ENCODE peak calls at places on chromosomes 7 and 10, in four cellular contexts. Z is heart right ventricle, K is upper lobe of left lung, F is astrocyte. G is an unnamed sample.

GRCh38 chr7:50552921-50553320 is 12.3 kb downstream of the DDC start:
- DNase-seq in Z (peak; percentile 17), K (no peak), F (peak; percentile 37), G (no peak)

GRCh38 chr7:155375337-155376277 is 77.9 kb downstream of the INSIG1 start:
- DNase-seq in Z (no peak), K (no peak), F (peak; percentile 3), G (no peak)

GRCh38 chr7:71466448-71467145 is 334.7 kb downstream of the GALNT17 start:
- DNase-seq in Z (no peak), K (no peak), F (no peak), G (no peak)

GRCh38 chr7:42181566-42181965 is 55.4 kb downstream of the GLI3 start:
- DNase-seq in Z (no peak), K (no peak), F (peak; percentile 42), G (no peak)

GRCh38 chr10:48474764-48475365 is 130.0 kb downstream of the ARHGAP22 start:
- DNase-seq in Z (no peak), K (no peak), F (no peak), G (peak; percentile 30)

GRCh38 chr7:44398506-44398905 is 73.1 kb upstream of the CAMK2B start:
- DNase-seq in Z (peak; percentile 39), K (no peak), F (no peak), G (peak; percentile 63)

GRCh38 chr10:67076175-67076574 is 150.3 kb downstream of the LRRTM3 start:
- DNase-seq in Z (no peak), K (no peak), F (no peak), G (no peak)

GRCh38 chr7:140696024-140696678 is 357 bp upstream of the NDUFB2 start:
- DNase-seq in Z (peak; percentile 96), K (peak; percentile 96), F (peak; percentile 79), G (peak; percentile 96)

GRCh38 chr10:44278669-44279337 is 106.1 kb downstream of the CXCL12 start:
- DNase-seq in Z (no peak), K (no peak), F (peak; percentile 77), G (no peak)

GRCh38 chr7:37943905-37944736 is 23.7 kb downstream of the EPDR1 start:
- DNase-seq in Z (no peak), K (no peak), F (peak; percentile 21), G (no peak)

GRCh38 chr7:27367179-27367929 is 124.8 kb downstream of the EVX1 start:
- DNase-seq in Z (no peak), K (no peak), F (no peak), G (no peak)

GRCh38 chr7:105306160-105306784 is 82.4 kb downstream of the SRPK2 start:
- DNase-seq in Z (no peak), K (no peak), F (no peak), G (no peak)

GRCh38 chr10:43403911-43404674 is 4.9 kb downstream of the HNRNPF start:
- DNase-seq in Z (no peak), K (peak; percentile 40), F (no peak), G (no peak)

GRCh38 chr10:72173635-72174296 is 42.0 kb upstream of the ANAPC16 start:
- DNase-seq in Z (no peak), K (no peak), F (peak; percentile 4), G (no peak)

GRCh38 chr10:4034907-4035581 is 250.0 kb upstream of the KLF6 start:
- DNase-seq in Z (no peak), K (peak; percentile 56), F (no peak), G (no peak)

GRCh38 chr7:22185559-22185958 is 171.4 kb downstream of the RAPGEF5 start:
- DNase-seq in Z (no peak), K (no peak), F (no peak), G (no peak)

GRCh38 chr10:107616463-107617131 is 452.1 kb upstream of the SORCS1 start:
- DNase-seq in Z (no peak), K (no peak), F (no peak), G (no peak)

GRCh38 chr10:20040012-20040411 is 223.8 kb downstream of the PLXDC2 start:
- DNase-seq in Z (no peak), K (peak; percentile 42), F (no peak), G (peak; percentile 64)

GRCh38 chr7:103148131-103148993 is 537 bp downstream of the NAPEPLD start:
- DNase-seq in Z (no peak), K (no peak), F (no peak), G (no peak)

GRCh38 chr10:71748671-71749191 is 24.6 kb downstream of the VSIR start:
- DNase-seq in Z (peak; percentile 81), K (peak; percentile 85), F (no peak), G (peak; percentile 82)

GRCh38 chr7:30493231-30493630 is 11.4 kb downstream of the GGCT start:
- DNase-seq in Z (no peak), K (no peak), F (no peak), G (no peak)

GRCh38 chr7:152355474-152356057 is 80.2 kb downstream of the KMT2C start:
- DNase-seq in Z (no peak), K (no peak), F (no peak), G (no peak)

GRCh38 chr10:131946880-131947279 is 34.8 kb downstream of the BNIP3 start:
- DNase-seq in Z (no peak), K (no peak), F (peak; percentile 20), G (no peak)

GRCh38 chr10:127845756-127846155 is 47.0 kb downstream of the CLRN3 start:
- DNase-seq in Z (no peak), K (no peak), F (no peak), G (peak; percentile 53)

GRCh38 chr10:13193637-13194036 is 32.3 kb downstream of the MCM10 start:
- DNase-seq in Z (no peak), K (no peak), F (no peak), G (no peak)

GRCh38 chr7:77995717-77996116 is 197.1 kb downstream of the PHTF2 start:
- DNase-seq in Z (no peak), K (no peak), F (no peak), G (no peak)

GRCh38 chr7:141339603-141340002 is 211.6 kb upstream of the AGK start:
- DNase-seq in Z (no peak), K (no peak), F (no peak), G (no peak)

GRCh38 chr10:33198610-33199009 is 135.9 kb downstream of the NRP1 start:
- DNase-seq in Z (no peak), K (no peak), F (no peak), G (no peak)

GRCh38 chr10:33195608-33196376 is 138.7 kb downstream of the NRP1 start:
- DNase-seq in Z (no peak), K (no peak), F (peak; percentile 77), G (no peak)

GRCh38 chr10:33193867-33194521 is 140.5 kb downstream of the NRP1 start:
- DNase-seq in Z (no peak), K (peak; percentile 35), F (peak; percentile 53), G (peak; percentile 78)

GRCh38 chr10:33196710-33197406 is 137.6 kb downstream of the NRP1 start:
- DNase-seq in Z (peak; percentile 50), K (no peak), F (no peak), G (no peak)

GRCh38 chr10:33196377-33196706 is 138.1 kb downstream of the NRP1 start:
- DNase-seq in Z (no peak), K (no peak), F (no peak), G (no peak)
- H3K27ac ChIP-seq in Z (peak overlapping the region; percentile 57), K (peak overlapping the region; percentile 72), F (no peak overlapping the region), G (peak overlapping the region; percentile 61)

GRCh38 chr7:93171606-93172226 is 23.5 kb upstream of the SAMD9L start:
- DNase-seq in Z (no peak), K (no peak), F (no peak), G (no peak)

GRCh38 chr7:93176961-93177580 is 28.9 kb upstream of the SAMD9L start:
- DNase-seq in Z (no peak), K (no peak), F (no peak), G (no peak)

GRCh38 chr7:93172683-93173082 is 24.5 kb upstream of the SAMD9L start:
- DNase-seq in Z (no peak), K (no peak), F (no peak), G (no peak)

GRCh38 chr7:93178213-93178612 is 30.0 kb upstream of the SAMD9L start:
- DNase-seq in Z (no peak), K (no peak), F (no peak), G (no peak)

DNA sequence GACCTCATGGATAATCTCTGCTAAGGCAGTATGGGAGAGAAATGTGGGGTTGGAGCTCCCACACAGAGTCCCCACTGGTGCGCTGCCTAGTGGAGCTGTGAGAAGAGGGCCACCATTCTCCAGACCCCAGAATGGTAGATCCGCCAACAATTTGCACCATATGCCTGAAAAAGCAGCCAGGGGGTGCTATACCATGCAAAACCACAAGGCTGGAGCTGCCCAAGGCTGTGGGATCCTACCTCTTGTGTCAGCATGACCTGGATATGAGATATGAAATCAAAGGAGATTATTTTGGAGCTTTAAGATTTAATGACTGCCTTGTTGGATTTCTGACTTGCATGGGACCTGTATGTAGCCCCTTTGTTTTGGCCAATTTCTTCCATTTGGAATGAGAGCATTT is 27.0 kb upstream of the SAMD9L start:
- DNase-seq in Z (no peak), K (no peak), F (no peak), G (no peak)
- TF ChIP-seq CTCF in Z (no peak), K (no peak), F (no peak), G (no peak)

DNA sequence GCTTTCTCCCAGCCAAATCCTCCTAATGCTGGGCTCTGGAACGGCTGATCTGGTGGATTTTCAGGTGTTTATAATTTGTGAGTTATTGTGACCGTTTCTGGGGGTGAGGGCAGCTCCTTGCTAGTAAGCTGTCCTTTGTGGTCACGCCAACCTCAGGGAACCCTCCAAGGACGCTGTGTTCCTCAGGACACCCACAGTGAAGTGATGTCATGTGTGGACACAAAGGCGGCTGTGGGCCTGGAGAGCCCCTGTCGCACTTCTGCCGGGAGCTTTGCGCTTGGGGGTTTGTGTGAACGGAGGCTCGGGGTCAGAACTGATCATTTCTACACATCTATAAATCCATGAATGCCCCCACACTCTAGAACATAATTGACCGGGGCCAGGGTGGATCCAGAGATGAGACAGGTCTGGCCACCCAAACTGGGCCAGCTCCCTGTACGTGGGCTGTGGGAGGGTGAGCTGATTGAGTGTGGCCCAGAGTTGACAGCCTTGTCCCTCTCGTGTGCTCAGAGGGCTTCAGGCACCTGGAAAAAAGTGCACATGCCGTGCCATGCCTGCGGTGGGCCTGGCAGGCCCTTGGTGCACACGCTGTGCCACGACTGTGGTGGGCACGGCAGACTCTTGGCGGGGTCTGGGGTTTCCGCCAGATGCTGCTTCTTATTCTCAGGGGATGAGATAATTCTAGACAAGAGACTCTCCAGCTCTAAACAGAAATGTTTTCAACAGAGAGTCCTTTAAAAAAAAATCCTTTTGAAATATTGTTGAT is 130.2 kb downstream of the VIPR2 start:
- DNase-seq in Z (no peak), K (no peak), F (no peak), G (no peak)
- H3K4me1 ChIP-seq in Z (peaks cover 47% of the 10 kb centered on the region), K (peaks cover 11% of the 10 kb centered on the region), F (no peaks in the 10 kb centered on the region), G (no peaks in the 10 kb centered on the region)

DNA sequence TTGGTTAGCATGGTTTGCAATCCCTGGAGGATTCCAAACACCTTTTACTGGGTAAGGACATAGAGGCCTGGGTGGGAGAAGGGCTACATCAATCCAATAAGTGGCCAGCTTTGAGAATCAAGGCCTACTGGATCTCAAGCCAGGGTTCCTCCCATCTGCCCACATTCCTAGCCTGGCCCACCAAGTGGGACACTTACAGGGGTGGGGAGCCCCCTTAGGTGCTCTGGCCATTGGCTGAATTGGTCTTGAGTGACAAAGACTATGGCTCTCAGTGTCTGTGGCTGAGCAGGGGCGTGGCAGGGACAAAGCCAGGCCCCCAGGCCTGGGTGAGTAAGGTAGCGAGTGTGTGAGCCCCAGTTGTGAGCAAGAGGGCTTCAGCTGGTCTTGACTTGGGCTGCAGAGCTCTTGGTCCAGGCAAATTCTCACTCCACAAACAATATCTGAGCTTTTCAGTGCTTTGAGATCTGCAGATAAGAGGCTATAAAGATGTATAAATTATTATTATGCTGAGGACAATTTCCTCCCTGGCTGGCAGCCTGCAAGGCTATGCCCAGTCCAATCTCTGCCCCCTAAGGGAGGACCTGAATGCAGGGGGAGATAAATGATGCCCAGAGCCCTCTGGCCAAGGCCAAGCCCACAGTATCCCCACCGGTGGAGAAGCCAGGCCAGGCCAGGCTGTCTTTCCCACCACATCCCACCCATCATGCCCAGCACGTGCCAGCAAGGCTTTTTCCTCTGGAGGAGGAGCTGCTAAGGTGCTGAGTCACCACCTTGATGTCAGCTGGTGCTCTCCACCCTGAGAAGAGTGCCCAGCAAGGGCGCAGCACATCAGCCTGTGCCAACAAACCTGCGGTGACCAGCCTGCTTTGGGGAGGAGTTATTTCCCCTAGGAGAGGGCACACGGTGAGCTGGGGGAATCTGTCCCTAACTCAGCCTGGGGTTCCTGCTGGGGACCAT is 80.7 kb upstream of the DUSP5 start:
- DNase-seq in Z (no peak), K (peak; percentile 73), F (no peak), G (no peak)
- H3K27ac ChIP-seq in Z (no peak overlapping the region), K (no peak overlapping the region), F (no peak overlapping the region), G (no peak overlapping the region)

G was measured in right atrium auricular region.